ENCODE peak calls at places on chromosomes 16 and 17, in nine cellular contexts. Z is esophagus squamous epithelium; W is NCI-H460; B is AG09309; I is GM12865; D is posterior cingulate gyrus; L is stimulated activated CD4-positive, alpha-beta T cell treated with anti-CD3 and anti-CD28 coated beads, Interleukin-2, amount 100 ng/mL, for 48 hours; C is stimulated activated CD8-positive, alpha-beta memory T cell treated with anti-CD3 and anti-CD28 coated beads, Interleukin-15, amount 100 ng/mL, for 24 hours; J is EL. H is an unnamed sample.

GRCh38 chr17:1486802-1487695 is 5.4 kb downstream of the MYO1C start:
- DNase-seq in Z (no peak), W (peak), B (no peak), I (peak), D (no peak), L (peak), C (peak), J (peak), H (peak)

GRCh38 chr17:2894782-2895181 is 98.5 kb downstream of the RAP1GAP2 start:
- DNase-seq in Z (no peak), W (no peak), B (no peak), I (no peak), D (no peak), L (no peak), C (no peak), J (no peak), H (no peak)

GRCh38 chr17:65800655-65801054 is 239.2 kb upstream of the AXIN2 start:
- DNase-seq in Z (no peak), W (no peak), B (no peak), I (no peak), D (no peak), L (no peak), C (no peak), J (no peak), H (no peak)

GRCh38 chr17:2076461-2076984 is 21.6 kb downstream of the HIC1 start:
- DNase-seq in Z (no peak), W (no peak), B (no peak), I (no peak), D (peak), L (no peak), C (no peak), J (peak), H (no peak)

GRCh38 chr16:82585675-82586074 is 41.1 kb upstream of the CDH13 start:
- DNase-seq in Z (no peak), W (no peak), B (peak), I (no peak), D (no peak), L (no peak), C (no peak), J (peak), H (no peak)

GRCh38 chr17:19712436-19713004 is 3.9 kb downstream of the SLC47A2 start:
- DNase-seq in Z (no peak), W (no peak), B (no peak), I (no peak), D (no peak), L (no peak), C (no peak), J (no peak), H (no peak)

GRCh38 chr17:1164935-1165556 is 14.7 kb downstream of the ABR start:
- DNase-seq in Z (no peak), W (no peak), B (no peak), I (no peak), D (no peak), L (no peak), C (no peak), J (no peak), H (no peak)

GRCh38 chr17:46995841-46996571 is 17.0 kb upstream of the RPRML start:
- DNase-seq in Z (no peak), W (no peak), B (peak), I (no peak), D (no peak), L (no peak), C (no peak), J (peak), H (no peak)

GRCh38 chr17:81607431-81607830 is 29.5 kb downstream of the NPLOC4 start:
- DNase-seq in Z (no peak), W (no peak), B (peak), I (no peak), D (peak), L (no peak), C (no peak), J (peak), H (no peak)

GRCh38 chr16:57660715-57661463 is 7.2 kb upstream of the ADGRG3 start:
- DNase-seq in Z (no peak), W (no peak), B (no peak), I (no peak), D (no peak), L (no peak), C (no peak), J (no peak), H (no peak)

GRCh38 chr17:8470447-8471047 is 34.9 kb downstream of the NDEL1 start:
- DNase-seq in Z (no peak), W (no peak), B (no peak), I (no peak), D (peak), L (no peak), C (no peak), J (no peak), H (no peak)

GRCh38 chr17:59365383-59365981 is 34.0 kb downstream of the YPEL2 start:
- DNase-seq in Z (no peak), W (no peak), B (no peak), I (peak), D (no peak), L (no peak), C (no peak), J (no peak), H (no peak)

GRCh38 chr17:19302791-19303233 is 59.7 kb downstream of the B9D1 start:
- DNase-seq in Z (no peak), W (no peak), B (no peak), I (peak), D (peak), L (no peak), C (no peak), J (no peak), H (no peak)

GRCh38 chr17:82334622-82335394 is 1.2 kb upstream of the SECTM1 start:
- DNase-seq in Z (no peak), W (no peak), B (no peak), I (no peak), D (no peak), L (no peak), C (no peak), J (peak), H (no peak)

GRCh38 chr17:62017496-62017895 is 47.6 kb downstream of the MED13 start:
- DNase-seq in Z (no peak), W (no peak), B (no peak), I (no peak), D (no peak), L (no peak), C (no peak), J (peak), H (no peak)

GRCh38 chr17:80695979-80696378 is 151.3 kb downstream of the RPTOR start:
- DNase-seq in Z (no peak), W (no peak), B (no peak), I (no peak), D (no peak), L (no peak), C (no peak), J (no peak), H (no peak)

GRCh38 chr17:29245401-29245800 is 1.3 kb upstream of the CRYBA1 start:
- DNase-seq in Z (no peak), W (no peak), B (no peak), I (no peak), D (no peak), L (no peak), C (no peak), J (no peak), H (no peak)

GRCh38 chr17:78493455-78494188 is 83.6 kb downstream of the DNAH17 start:
- DNase-seq in Z (no peak), W (no peak), B (no peak), I (no peak), D (peak), L (no peak), C (no peak), J (no peak), H (no peak)

GRCh38 chr16:77290451-77291110 is 91.4 kb downstream of the SYCE1L start:
- DNase-seq in Z (no peak), W (no peak), B (no peak), I (no peak), D (no peak), L (no peak), C (no peak), J (no peak), H (no peak)

GRCh38 chr17:28717578-28718316 is at the start of gene RAB34:
- DNase-seq in Z (no peak), W (peak), B (peak), I (no peak), D (peak), L (no peak), C (no peak), J (peak), H (no peak)

GRCh38 chr16:10752843-10753523 is 9.3 kb downstream of the NUBP1 start:
- DNase-seq in Z (peak), W (no peak), B (no peak), I (peak), D (peak), L (no peak), C (no peak), J (no peak), H (no peak)

GRCh38 chr17:35866356-35866950 is 2.2 kb downstream of the HEATR9 start:
- DNase-seq in Z (no peak), W (no peak), B (no peak), I (no peak), D (no peak), L (no peak), C (no peak), J (peak), H (no peak)

GRCh38 chr17:77859035-77859360 is 99.5 kb upstream of the TNRC6C start:
- DNase-seq in Z (no peak), W (no peak), B (no peak), I (no peak), D (no peak), L (no peak), C (no peak), J (no peak), H (no peak)

GRCh38 chr17:16467886-16468285 is 24.1 kb downstream of the LRRC75A start:
- DNase-seq in Z (no peak), W (no peak), B (no peak), I (no peak), D (no peak), L (no peak), C (no peak), J (no peak), H (no peak)

GRCh38 chr16:79146-80054 is 1.4 kb downstream of the MPG start:
- DNase-seq in Z (no peak), W (no peak), B (no peak), I (peak), D (no peak), L (no peak), C (no peak), J (peak), H (no peak)

GRCh38 chr16:10920726-10921427 is 21.4 kb downstream of the DEXI start:
- DNase-seq in Z (no peak), W (no peak), B (no peak), I (no peak), D (no peak), L (no peak), C (no peak), J (no peak), H (no peak)

GRCh38 chr17:45170280-45170975 is 8.8 kb downstream of the HEXIM2 start:
- DNase-seq in Z (no peak), W (peak), B (no peak), I (no peak), D (peak), L (no peak), C (no peak), J (no peak), H (no peak)

GRCh38 chr16:4263504-4264436 is 9.1 kb downstream of the TFAP4 start:
- DNase-seq in Z (no peak), W (no peak), B (peak), I (no peak), D (no peak), L (no peak), C (no peak), J (peak), H (no peak)

GRCh38 chr16:66640724-66641314 is 36.3 kb downstream of the CMTM3 start:
- DNase-seq in Z (no peak), W (no peak), B (no peak), I (no peak), D (no peak), L (no peak), C (no peak), J (no peak), H (no peak)

GRCh38 chr17:17868637-17869522 is 32.1 kb upstream of the SREBF1 start:
- DNase-seq in Z (no peak), W (no peak), B (no peak), I (no peak), D (no peak), L (no peak), C (no peak), J (no peak), H (no peak)

GRCh38 chr16:53768593-53768992 is 64.6 kb downstream of the FTO start:
- DNase-seq in Z (no peak), W (peak), B (peak), I (no peak), D (no peak), L (no peak), C (no peak), J (peak), H (no peak)

H was measured in GM12892.